ENCODE peak calls at places on chromosome 6, in six cellular contexts. X is IMR-90, M is A549, O is HepG2, S is GM12878, U is K562. D is an unnamed sample.

GRCh38 chr6:151161363-151161762 is 78.4 kb upstream of the AKAP12 start:
- DNase-seq in X (no peak), M (no peak), O (no peak), S (no peak), U (no peak), D (no peak)

GRCh38 chr6:72704979-72705378 is 83.1 kb downstream of the KCNQ5 start:
- DNase-seq in X (no peak), M (peak; percentile 6), O (peak; percentile 2), S (no peak), U (no peak), D (no peak)

GRCh38 chr6:110322151-110323003 is 35.8 kb downstream of the METTL24 start:
- DNase-seq in X (no peak), M (no peak), O (no peak), S (no peak), U (no peak), D (no peak)

GRCh38 chr6:34049395-34050342 is 96.2 kb downstream of the GRM4 start:
- DNase-seq in X (no peak), M (no peak), O (no peak), S (no peak), U (no peak), D (no peak)

GRCh38 chr6:48826318-48826595 is 636.8 kb downstream of the MMUT start:
- DNase-seq in X (no peak), M (no peak), O (no peak), S (no peak), U (no peak), D (no peak)

GRCh38 chr6:16783952-16784351 is 22.7 kb upstream of the ATXN1 start:
- DNase-seq in X (no peak), M (no peak), O (no peak), S (no peak), U (no peak), D (no peak)

GRCh38 chr6:125507987-125508655 is 206.4 kb upstream of the HDDC2 start:
- DNase-seq in X (no peak), M (no peak), O (peak; percentile 61), S (no peak), U (no peak), D (no peak)

GRCh38 chr6:153856929-153857376 is 182.1 kb upstream of the OPRM1 start:
- DNase-seq in X (no peak), M (no peak), O (no peak), S (no peak), U (no peak), D (no peak)

GRCh38 chr6:85360794-85361642 is 88.9 kb upstream of the NT5E start:
- DNase-seq in X (peak; percentile 98), M (peak; percentile 88), O (peak; percentile 43), S (no peak), U (no peak), D (no peak)

GRCh38 chr6:42030585-42031506 is 19.5 kb upstream of the TAF8 start:
- DNase-seq in X (no peak), M (no peak), O (no peak), S (no peak), U (peak; percentile 90), D (no peak)

GRCh38 chr6:6775074-6775473 is 186.6 kb downstream of the LY86 start:
- DNase-seq in X (no peak), M (no peak), O (no peak), S (no peak), U (no peak), D (no peak)

GRCh38 chr6:129131282-129131681 is 248.3 kb downstream of the LAMA2 start:
- DNase-seq in X (no peak), M (no peak), O (no peak), S (no peak), U (no peak), D (no peak)

GRCh38 chr6:87382861-87383260 is 24.9 kb upstream of the CFAP206 start:
- DNase-seq in X (no peak), M (no peak), O (no peak), S (no peak), U (no peak), D (no peak)

GRCh38 chr6:158628542-158628941 is 16.0 kb downstream of the DYNLT1 start:
- DNase-seq in X (no peak), M (no peak), O (no peak), S (no peak), U (no peak), D (no peak)

DNA sequence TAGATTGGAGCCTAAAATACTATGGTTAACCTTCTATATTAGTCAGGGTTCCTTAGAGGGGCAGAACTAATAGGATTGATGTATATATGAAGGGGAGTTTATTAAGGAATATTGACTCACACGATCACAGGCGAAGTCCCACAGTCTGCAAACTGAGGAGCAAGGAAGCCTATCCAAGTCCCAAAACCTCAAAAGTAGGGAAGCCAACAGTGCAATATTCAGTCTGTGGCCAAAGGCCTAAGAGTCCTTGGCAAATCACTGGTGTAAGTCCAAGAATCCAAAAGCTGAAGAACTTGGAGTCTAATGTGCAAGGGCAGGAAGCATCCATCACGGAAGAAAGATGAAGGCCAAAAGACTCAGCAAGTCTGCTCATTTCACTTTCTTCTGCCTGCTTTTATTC is 133.5 kb upstream of the ADGRF1 start:
- DNase-seq in X (no peak), M (no peak), O (no peak), S (no peak), U (no peak), D (no peak)
- TF ChIP-seq BHLHE40 in X (no peak), M (no peak), O (no peak), S (no peak), U (no peak), D (no peak)

DNA sequence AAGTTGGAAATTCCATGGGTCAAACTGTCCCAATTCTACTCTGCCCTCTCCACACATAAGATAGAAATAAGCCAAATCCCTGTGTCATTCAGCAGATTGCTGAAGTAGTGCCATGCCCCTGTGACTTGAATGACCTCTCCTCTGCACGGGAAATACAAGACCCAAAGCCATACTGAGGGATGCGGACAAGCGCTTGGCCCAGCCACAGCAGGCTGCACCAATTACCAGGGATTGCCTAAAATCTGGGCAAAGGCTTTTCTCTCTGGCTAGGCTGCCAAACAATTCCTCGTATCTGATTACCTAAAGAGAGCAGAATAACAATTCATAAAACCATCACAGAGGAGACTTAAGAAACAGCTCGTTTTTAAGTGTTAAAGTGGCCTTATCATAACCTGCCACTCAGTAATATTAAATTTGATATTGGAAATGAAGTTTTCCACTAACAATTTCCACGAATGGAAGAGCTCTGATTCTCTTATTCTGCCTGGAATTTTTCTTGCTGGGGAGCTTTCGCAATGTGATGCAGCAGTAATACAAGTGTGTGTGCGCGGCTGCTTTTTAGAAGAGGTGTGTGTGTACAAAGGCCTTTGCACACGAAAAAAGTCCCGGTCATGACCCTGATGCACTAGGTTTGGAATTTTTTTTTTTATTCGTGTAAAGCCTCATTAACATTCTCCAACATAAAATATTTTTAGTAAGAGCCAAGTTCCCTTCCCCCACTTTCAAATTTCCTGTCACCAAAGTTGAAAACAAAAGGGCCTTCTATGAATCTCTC is 421.6 kb upstream of the JARID2 start:
- DNase-seq in X (no peak), M (no peak), O (no peak), S (no peak), U (no peak), D (peak; percentile 15)
- TF ChIP-seq BHLHE40 in X (no peak), M (no peak), O (no peak), S (no peak), U (no peak), D (no peak)

GRCh38 chr6:100663219-100663863 is 198.6 kb upstream of the SIM1 start:
- DNase-seq in X (peak; percentile 94), M (peak; percentile 15), O (peak; percentile 43), S (no peak), U (no peak), D (no peak)

GRCh38 chr6:100658486-100658885 is 193.8 kb upstream of the SIM1 start:
- DNase-seq in X (no peak), M (no peak), O (no peak), S (no peak), U (no peak), D (no peak)

DNA sequence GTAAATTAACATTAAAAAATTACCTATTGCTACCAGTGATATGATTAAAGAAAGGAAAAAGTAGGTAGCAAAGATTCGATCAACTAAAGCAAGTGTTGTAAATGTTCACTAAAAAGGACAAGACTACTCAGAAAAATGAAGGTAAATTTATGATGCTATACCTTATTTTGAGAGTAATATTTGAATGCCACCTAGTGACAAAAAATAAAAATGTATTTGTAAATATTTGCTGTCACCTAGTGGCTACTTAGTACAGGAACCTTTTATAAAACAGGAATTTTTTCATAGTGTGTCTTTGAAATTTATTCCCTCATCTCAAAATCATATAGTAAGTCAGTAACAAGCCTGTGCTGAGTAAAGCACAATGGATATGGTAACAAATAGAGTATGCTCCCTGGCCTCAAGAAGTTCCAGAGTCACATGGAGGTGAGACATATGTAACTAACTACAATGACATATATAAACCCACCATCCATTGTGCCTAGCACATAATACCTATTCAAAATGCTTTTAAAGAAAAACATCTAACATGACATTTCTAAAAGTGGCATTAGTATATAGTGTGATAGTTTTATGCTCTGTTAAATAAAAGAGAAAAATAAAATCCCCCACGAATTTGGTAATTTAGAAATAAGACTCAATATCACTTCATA is 193.1 kb upstream of the SIM1 start:
- DNase-seq in X (peak; percentile 3), M (peak; percentile 18), O (no peak), S (no peak), U (no peak), D (no peak)
- TF ChIP-seq BHLHE40 in X (no peak), M (no peak), O (no peak), S (no peak), U (no peak), D (no peak)

DNA sequence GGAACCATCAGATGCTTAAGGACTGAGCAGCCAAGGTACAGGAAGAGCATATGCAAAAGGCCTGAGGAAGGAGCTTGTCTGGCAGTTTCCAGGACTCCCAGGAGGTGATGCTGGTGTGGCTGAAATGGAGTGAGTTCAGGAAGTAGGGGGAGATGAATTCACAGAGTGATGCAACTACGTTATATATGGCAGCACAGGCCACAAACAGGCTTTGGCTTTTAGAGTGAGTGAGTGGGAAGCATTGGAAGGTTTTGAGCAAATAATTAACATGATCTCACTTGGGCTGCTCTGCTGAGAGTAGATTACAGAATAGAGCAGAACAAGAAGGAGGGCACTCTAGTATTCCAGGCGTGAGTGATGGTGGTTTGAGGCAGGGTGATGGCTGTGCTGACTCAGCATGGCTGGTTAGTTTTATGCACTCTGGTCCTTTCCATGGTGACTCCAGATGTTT is 6.5 kb downstream of the BTN2A2 start:
- DNase-seq in X (no peak), M (peak; percentile 25), O (no peak), S (no peak), U (no peak), D (no peak)
- TF ChIP-seq BHLHE40 in X (no peak), M (no peak), O (no peak), S (no peak), U (no peak), D (no peak)